ENCODE peak calls at places on chromosomes 12 and 14, in five cellular contexts. K is RWPE1, Z is pancreas, G is stomach, N is Panc1. J is an unnamed sample.

GRCh38 chr14:55814873-55815272 is 234.9 kb downstream of the KTN1 start:
- DNase-seq in K (no peak), Z (no peak), G (no peak), N (no peak), J (no peak)

GRCh38 chr14:101947577-101947903 is 16.8 kb upstream of the DYNC1H1 start:
- DNase-seq in K (no peak), Z (no peak), G (no peak), N (no peak), J (no peak)

GRCh38 chr14:64826333-64826732 is 53.4 kb downstream of the SPTB start:
- DNase-seq in K (no peak), Z (no peak), G (no peak), N (no peak), J (no peak)

GRCh38 chr12:28222959-28223662 is 32.9 kb downstream of the CCDC91 start:
- DNase-seq in K (no peak), Z (no peak), G (no peak), N (no peak), J (no peak)

GRCh38 chr12:76037130-76038105 is 5.8 kb upstream of the PHLDA1 start:
- DNase-seq in K (peak; percentile 34), Z (peak; percentile 36), G (no peak), N (no peak), J (no peak)

GRCh38 chr12:93226356-93226755 is 151.4 kb upstream of the NUDT4 start:
- DNase-seq in K (no peak), Z (no peak), G (no peak), N (no peak), J (no peak)

GRCh38 chr12:128259556-128260070 is 7.4 kb upstream of the TMEM132C start:
- DNase-seq in K (no peak), Z (peak; percentile 48), G (no peak), N (no peak), J (no peak)

GRCh38 chr14:34673702-34674101 is 40.7 kb downstream of the CFL2 start:
- DNase-seq in K (no peak), Z (no peak), G (no peak), N (no peak), J (no peak)

GRCh38 chr12:67077617-67078016 is 191.5 kb upstream of the CAND1 start:
- DNase-seq in K (peak; percentile 66), Z (no peak), G (no peak), N (no peak), J (peak; percentile 68)

GRCh38 chr14:99412122-99413061 is 68.3 kb downstream of the SETD3 start:
- DNase-seq in K (no peak), Z (peak; percentile 27), G (no peak), N (no peak), J (no peak)

GRCh38 chr14:62585247-62585646 is 460.0 kb downstream of the KCNH5 start:
- DNase-seq in K (no peak), Z (no peak), G (no peak), N (no peak), J (no peak)

GRCh38 chr14:92759300-92759678 is 10.9 kb upstream of the LGMN start:
- DNase-seq in K (peak; percentile 14), Z (no peak), G (peak; percentile 33), N (no peak), J (peak; percentile 22)

DNA sequence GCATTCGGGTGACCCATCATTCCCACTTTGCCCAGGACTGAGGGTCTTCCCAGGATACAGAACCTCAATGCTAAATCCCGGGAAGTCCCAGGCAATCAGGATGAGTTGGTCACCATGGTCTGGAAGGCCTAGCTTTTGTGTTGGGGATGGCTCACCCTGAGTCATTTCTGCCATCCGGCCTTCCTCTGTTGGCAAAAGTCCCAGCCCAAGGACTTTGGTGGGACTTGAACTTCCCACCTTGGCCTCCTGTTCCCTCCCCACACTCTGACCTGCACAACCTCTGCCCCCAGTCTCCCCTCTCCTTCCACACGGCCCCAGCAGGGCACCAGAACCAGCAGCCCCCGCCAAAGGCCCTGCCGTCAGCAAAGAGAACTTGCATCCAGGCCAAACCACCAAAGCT is 24.6 kb upstream of the NCOR2 start:
- DNase-seq in K (peak; percentile 75), Z (no peak), G (no peak), N (no peak), J (no peak)
- H3K27ac ChIP-seq in K (peak overlapping the region; percentile 85), Z (no peak overlapping the region), G (no peak overlapping the region), N (no peak overlapping the region), J (peak overlapping the region; percentile 53)

GRCh38 chr12:6334359-6334758 is 7.5 kb downstream of the TNFRSF1A start:
- DNase-seq in K (no peak), Z (no peak), G (no peak), N (no peak), J (no peak)

GRCh38 chr12:6333029-6333428 is 8.8 kb downstream of the TNFRSF1A start:
- DNase-seq in K (no peak), Z (no peak), G (no peak), N (no peak), J (no peak)

GRCh38 chr12:6332459-6332858 is 9.4 kb downstream of the TNFRSF1A start:
- DNase-seq in K (peak; percentile 83), Z (no peak), G (no peak), N (no peak), J (peak; percentile 67)

GRCh38 chr12:6334940-6335450 is 6.9 kb downstream of the TNFRSF1A start:
- DNase-seq in K (no peak), Z (no peak), G (peak; percentile 43), N (no peak), J (no peak)

DNA sequence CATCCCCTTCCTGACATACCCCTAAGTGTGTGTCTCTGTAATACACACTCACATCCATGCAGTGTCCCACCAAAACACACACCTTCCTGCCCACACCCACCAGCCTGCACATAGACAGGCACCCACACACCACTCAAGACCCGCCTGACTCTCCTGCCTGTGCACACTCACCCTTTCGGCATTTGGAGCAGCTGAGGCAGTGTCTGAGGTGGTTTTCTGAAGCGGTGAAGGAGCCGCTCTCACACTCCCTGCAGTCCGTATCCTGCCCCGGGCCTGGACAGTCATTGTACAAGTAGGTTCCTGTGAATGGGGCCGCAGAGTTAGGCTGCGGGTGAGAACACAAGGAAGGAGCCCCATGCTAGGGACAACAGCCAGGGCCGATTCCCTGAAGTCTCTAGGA is 8.3 kb downstream of the TNFRSF1A start:
- DNase-seq in K (peak; percentile 69), Z (no peak), G (no peak), N (no peak), J (peak; percentile 84)
- H3K27ac ChIP-seq in K (peak overlapping the region; percentile 97), Z (peak overlapping the region; percentile 99), G (peak overlapping the region; percentile 85), N (peak overlapping the region; percentile 99), J (peak overlapping the region; percentile 98)

DNA sequence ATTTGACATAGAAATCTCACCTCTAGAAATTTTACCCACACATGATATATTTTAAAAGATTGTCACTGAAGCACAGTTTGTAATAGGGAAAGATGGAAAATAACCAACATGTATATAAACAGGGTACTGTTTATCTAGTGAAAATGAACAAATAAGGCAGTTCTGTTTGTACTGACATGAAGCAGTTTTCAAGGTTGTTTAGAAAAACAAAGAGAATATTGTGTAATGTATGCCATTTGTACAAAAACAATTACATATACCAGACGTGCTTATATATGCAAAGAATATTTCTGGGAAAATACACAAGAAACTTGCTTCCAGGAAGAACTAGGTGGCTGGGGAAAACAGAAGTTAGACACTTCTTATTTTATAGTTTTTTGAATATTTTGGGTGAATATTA is 59.3 kb upstream of the FERMT2 start:
- DNase-seq in K (no peak), Z (no peak), G (no peak), N (no peak), J (no peak)
- H3K27ac ChIP-seq in K (peak overlapping the region; percentile 32), Z (no peak overlapping the region), G (no peak overlapping the region), N (no peak overlapping the region), J (no peak overlapping the region)

GRCh38 chr12:12519599-12519998 is 43.1 kb downstream of the DUSP16 start:
- DNase-seq in K (no peak), Z (no peak), G (no peak), N (no peak), J (no peak)
- H3K27ac ChIP-seq in K (no peak overlapping the region), Z (no peak overlapping the region), G (no peak overlapping the region), N (no peak overlapping the region), J (no peak overlapping the region)

GRCh38 chr14:60758875-60759274 is 24.3 kb downstream of the MNAT1 start:
- DNase-seq in K (no peak), Z (no peak), G (no peak), N (no peak), J (no peak)

GRCh38 chr14:60753264-60754126 is 18.9 kb downstream of the MNAT1 start:
- DNase-seq in K (no peak), Z (no peak), G (no peak), N (no peak), J (no peak)

GRCh38 chr14:60757617-60758016 is 23.1 kb downstream of the MNAT1 start:
- DNase-seq in K (peak; percentile 57), Z (no peak), G (no peak), N (peak; percentile 38), J (peak; percentile 52)

GRCh38 chr14:60760209-60760608 is 25.6 kb downstream of the MNAT1 start:
- DNase-seq in K (no peak), Z (no peak), G (no peak), N (no peak), J (no peak)

GRCh38 chr14:60756847-60757246 is 22.3 kb downstream of the MNAT1 start:
- DNase-seq in K (no peak), Z (no peak), G (no peak), N (no peak), J (no peak)
- H3K27ac ChIP-seq in K (no peak overlapping the region), Z (no peak overlapping the region), G (no peak overlapping the region), N (no peak overlapping the region), J (peak overlapping the region; percentile 87)

GRCh38 chr14:93975791-93976476 is 436 bp downstream of the ASB2 start:
- DNase-seq in K (no peak), Z (no peak), G (no peak), N (no peak), J (no peak)
- H3K27ac ChIP-seq in K (no peak overlapping the region), Z (no peak overlapping the region), G (no peak overlapping the region), N (no peak overlapping the region), J (no peak overlapping the region)

DNA sequence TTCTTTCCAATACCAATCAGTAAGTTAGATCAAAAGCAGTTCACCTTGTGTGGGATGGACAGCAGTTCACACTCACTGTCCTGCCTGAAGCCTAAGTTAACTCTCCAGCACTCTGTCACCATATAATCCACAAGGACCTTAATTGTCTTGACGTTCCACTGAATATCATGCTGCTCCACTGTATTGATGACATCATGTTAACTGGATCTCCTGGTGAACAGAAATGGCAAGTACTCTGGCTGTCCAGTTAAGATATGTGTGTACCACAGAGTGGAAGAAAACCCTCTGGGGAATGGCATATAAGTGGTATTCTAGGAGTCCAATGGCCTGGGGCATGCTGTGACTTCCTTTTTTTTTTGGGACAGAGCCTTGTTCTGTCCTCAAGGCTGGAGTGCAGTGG is 16.2 kb downstream of the CDKL1 start:
- DNase-seq in K (no peak), Z (no peak), G (no peak), N (no peak), J (no peak)
- H3K27ac ChIP-seq in K (no peak overlapping the region), Z (no peak overlapping the region), G (no peak overlapping the region), N (no peak overlapping the region), J (no peak overlapping the region)

GRCh38 chr14:23423657-23424056 is 11.8 kb downstream of the MYH7 start:
- DNase-seq in K (no peak), Z (no peak), G (no peak), N (no peak), J (no peak)
- H3K27ac ChIP-seq in K (no peak overlapping the region), Z (no peak overlapping the region), G (no peak overlapping the region), N (no peak overlapping the region), J (no peak overlapping the region)

J was measured in epithelial cell of prostate.